ENCODE peak calls at places on chromosomes 3 and 15, in four cellular contexts. I, P, B and L are unnamed samples.

GRCh38 chr3:62368705-62369475 is 4.5 kb downstream of the FEZF2 start:
- DNase-seq in I (peak; percentile 82), P (peak; percentile 56), B (no peak), L (no peak)

GRCh38 chr15:98567951-98568350 is 80.4 kb upstream of the IGF1R start:
- DNase-seq in I (no peak), P (no peak), B (no peak), L (no peak)

GRCh38 chr3:66800941-66801545 is 197.1 kb upstream of the KBTBD8 start:
- DNase-seq in I (no peak), P (no peak), B (no peak), L (no peak)

GRCh38 chr3:148612278-148612677 is 85.4 kb upstream of the AGTR1 start:
- DNase-seq in I (no peak), P (no peak), B (no peak), L (no peak)

GRCh38 chr3:104878395-104878794 is 488.3 kb upstream of the ALCAM start:
- DNase-seq in B (no peak), I (no peak), P (no peak), L (no peak)

GRCh38 chr3:195906865-195907729 is 1.3 kb downstream of the TNK2 start:
- DNase-seq in P (no peak), B (peak; percentile 65), I (peak; percentile 82), L (no peak)

GRCh38 chr15:88894819-88895767 is at the start of gene HAPLN3:
- DNase-seq in I (peak; percentile 87), B (no peak), P (peak; percentile 73), L (peak; percentile 51)

GRCh38 chr3:71580636-71581215 is 2.8 kb downstream of the FOXP1 start:
- DNase-seq in P (no peak), B (no peak), I (no peak), L (no peak)

GRCh38 chr3:169658311-169658931 is 5.1 kb downstream of the MECOM start:
- DNase-seq in I (peak; percentile 79), P (peak; percentile 26), B (no peak), L (no peak)

GRCh38 chr3:141789281-141789680 is 26.1 kb downstream of the GRK7 start:
- DNase-seq in P (no peak), B (no peak), I (no peak), L (no peak)

GRCh38 chr15:41207687-41208448 is 22.7 kb downstream of the EXD1 start:
- DNase-seq in P (no peak), B (no peak), I (no peak), L (no peak)

GRCh38 chr3:48662140-48662752 is 440 bp downstream of the CELSR3 start:
- DNase-seq in I (no peak), P (peak; percentile 85), B (no peak), L (no peak)

GRCh38 chr15:91278956-91279355 is 178.9 kb downstream of the SV2B start:
- DNase-seq in I (no peak), B (no peak), P (no peak), L (no peak)

GRCh38 chr3:171640520-171641412 is 169.5 kb downstream of the PLD1 start:
- DNase-seq in I (no peak), P (no peak), B (no peak), L (no peak)

GRCh38 chr3:185813691-185814215 is 11.1 kb downstream of the IGF2BP2 start:
- DNase-seq in I (peak; percentile 22), P (no peak), B (no peak), L (no peak)

GRCh38 chr15:73631915-73632669 is 1.1 kb downstream of the NPTN start:
- DNase-seq in B (peak; percentile 84), I (no peak), P (peak; percentile 54), L (no peak)

GRCh38 chr3:11601446-11602241 is 42.1 kb downstream of the VGLL4 start:
- DNase-seq in B (peak; percentile 85), I (peak; percentile 36), P (no peak), L (peak; percentile 53)

GRCh38 chr15:64067564-64068030 is 21.3 kb upstream of the DAPK2 start:
- DNase-seq in I (no peak), P (peak; percentile 90), B (peak; percentile 73), L (no peak)

GRCh38 chr15:65060641-65061397 is 7.0 kb downstream of the RASL12 start:
- DNase-seq in B (peak; percentile 72), I (no peak), P (no peak), L (no peak)

GRCh38 chr3:188627652-188628051 is 473.7 kb downstream of the LPP start:
- DNase-seq in I (no peak), B (no peak), P (no peak), L (no peak)
- TF ChIP-seq POLR2AphosphoS5 in I (no peak), B (no peak), P (no peak), L (no peak)

GRCh38 chr3:124836448-124836847 is 50.7 kb downstream of the ITGB5 start:
- DNase-seq in B (no peak), P (no peak), I (no peak), L (no peak)

GRCh38 chr3:124834723-124835718 is 52.1 kb downstream of the ITGB5 start:
- DNase-seq in B (peak; percentile 78), P (no peak), I (peak; percentile 29), L (peak; percentile 40)

GRCh38 chr3:124831631-124832184 is 55.5 kb downstream of the ITGB5 start:
- DNase-seq in P (no peak), I (no peak), B (no peak), L (no peak)

GRCh38 chr3:124832782-124833709 is 54.1 kb downstream of the ITGB5 start:
- DNase-seq in I (no peak), P (no peak), B (no peak), L (no peak)

GRCh38 chr3:124833710-124834332 is 53.3 kb downstream of the ITGB5 start:
- DNase-seq in I (no peak), P (no peak), B (no peak), L (no peak)
- TF ChIP-seq POLR2AphosphoS5 in I (no peak), P (no peak), B (no peak), L (no peak)

DNA sequence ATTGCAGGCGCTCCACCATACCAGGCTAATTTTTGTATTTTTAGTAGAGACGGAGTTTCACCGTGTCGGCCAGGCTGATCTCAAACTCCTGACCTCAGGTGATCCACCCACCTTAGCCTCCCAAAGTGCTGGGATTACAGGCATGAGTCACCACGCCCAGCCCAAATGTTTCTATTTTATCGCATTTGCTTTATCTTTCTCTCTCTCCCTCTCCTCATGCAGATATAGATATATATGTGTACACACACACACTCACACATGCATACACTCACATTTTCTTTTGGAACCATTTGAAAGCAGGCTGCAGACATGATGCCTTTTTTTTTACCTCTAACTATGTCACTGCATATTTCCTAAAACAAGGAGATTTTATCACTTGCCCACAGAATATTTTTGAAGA is 7.3 kb upstream of the MCCC1 start:
- DNase-seq in B (no peak), P (no peak), I (no peak), L (no peak)
- TF ChIP-seq POLR2AphosphoS5 in B (no peak), P (no peak), I (no peak), L (no peak)

GRCh38 chr15:39434126-39434525 is 146.8 kb upstream of the THBS1 start:
- DNase-seq in P (no peak), B (no peak), I (no peak), L (no peak)
- TF ChIP-seq POLR2AphosphoS5 in P (no peak), B (no peak), I (no peak), L (no peak)